ENCODE peak calls at places on chromosomes 2 and 18, in seven cellular contexts. K, N, P, E, Y, D and G are unnamed samples.

GRCh38 chr2:190382851-190383250 is 25.3 kb upstream of the MFSD6 start:
- DNase-seq in P (peak), D (no peak), K (peak), Y (no peak), N (no peak), E (peak), G (peak)

GRCh38 chr2:151315381-151315903 is 26.0 kb upstream of the NMI start:
- DNase-seq in N (no peak), D (no peak), Y (peak), P (no peak), K (no peak), E (no peak), G (no peak)

GRCh38 chr2:154507186-154507585 is 191.3 kb upstream of the KCNJ3 start:
- DNase-seq in D (no peak), K (no peak), P (no peak), Y (no peak), E (no peak), N (no peak), G (peak)

GRCh38 chr18:44594779-44595467 is 85.8 kb upstream of the SETBP1 start:
- DNase-seq in K (no peak), P (no peak), D (no peak), E (no peak), Y (no peak), N (no peak), G (no peak)

GRCh38 chr2:218129756-218130155 is 3.9 kb downstream of the CXCR2 start:
- DNase-seq in E (no peak), K (no peak), Y (no peak), D (no peak), N (no peak), P (no peak), G (no peak)

GRCh38 chr2:19124135-19124534 is 234.3 kb downstream of the OSR1 start:
- DNase-seq in D (no peak), K (no peak), P (no peak), N (no peak), Y (no peak), E (no peak), G (no peak)

GRCh38 chr18:55116855-55117254 is 157.6 kb upstream of the CCDC68 start:
- DNase-seq in P (no peak), Y (no peak), N (no peak), E (no peak), K (no peak), D (no peak), G (no peak)

GRCh38 chr18:4755848-4756247 is 300.7 kb upstream of the DLGAP1 start:
- DNase-seq in N (no peak), K (no peak), E (no peak), P (no peak), D (no peak), Y (no peak), G (peak)

GRCh38 chr2:69767034-69767433 is 25.1 kb downstream of the ANXA4 start:
- DNase-seq in N (no peak), K (no peak), E (no peak), D (no peak), P (no peak), Y (no peak), G (no peak)

GRCh38 chr2:191020742-191021381 is 6.9 kb upstream of the STAT1 start:
- DNase-seq in D (no peak), E (no peak), N (no peak), Y (peak), P (no peak), K (no peak), G (no peak)

GRCh38 chr2:188884051-188884450 is 90.1 kb upstream of the COL3A1 start:
- DNase-seq in P (no peak), D (no peak), N (no peak), Y (no peak), E (no peak), K (no peak), G (no peak)

GRCh38 chr2:233185320-233185719 is 66.2 kb upstream of the ATG16L1 start:
- DNase-seq in N (no peak), P (no peak), K (no peak), Y (no peak), D (no peak), E (no peak), G (no peak)

GRCh38 chr18:43486462-43486861 is 209.2 kb upstream of the SYT4 start:
- DNase-seq in P (no peak), E (no peak), D (no peak), K (no peak), N (no peak), Y (no peak), G (no peak)

GRCh38 chr2:126317797-126318431 is 338.0 kb upstream of the GYPC start:
- DNase-seq in Y (no peak), K (no peak), P (no peak), N (no peak), D (no peak), E (no peak), G (no peak)